ENCODE peak calls at places on chromosome 13, in six cellular contexts. One of them, this sample, is unnamed.

GRCh38 chr13:98658131-98658530 is 81.2 kb upstream of the STK24 start:
- DNase-seq in ELR: peak
- DNase-seq in mesothelial cell of epicardium: no peak
- DNase-seq in heart left ventricle: no peak
- DNase-seq in BE2C: no peak
- DNase-seq in breast epithelium: no peak
- DNase-seq in this sample: no peak

GRCh38 chr13:25037057-25037813 is 58.7 kb upstream of the PABPC3 start:
- DNase-seq in ELR: peak
- DNase-seq in mesothelial cell of epicardium: peak
- DNase-seq in heart left ventricle: no peak
- DNase-seq in BE2C: peak
- DNase-seq in breast epithelium: no peak
- DNase-seq in this sample: peak

GRCh38 chr13:72850959-72851677 is 69.2 kb downstream of the PIBF1 start:
- DNase-seq in ELR: no peak
- DNase-seq in mesothelial cell of epicardium: no peak
- DNase-seq in heart left ventricle: peak
- DNase-seq in BE2C: peak
- DNase-seq in breast epithelium: no peak
- DNase-seq in this sample: peak

GRCh38 chr13:27578121-27579030 is 42.0 kb downstream of the LNX2 start:
- DNase-seq in ELR: peak
- DNase-seq in mesothelial cell of epicardium: no peak
- DNase-seq in heart left ventricle: no peak
- DNase-seq in BE2C: no peak
- DNase-seq in breast epithelium: no peak
- DNase-seq in this sample: peak

GRCh38 chr13:94704347-94705080 is 7.8 kb downstream of the SOX21 start:
- DNase-seq in ELR: peak
- DNase-seq in mesothelial cell of epicardium: no peak
- DNase-seq in heart left ventricle: no peak
- DNase-seq in BE2C: no peak
- DNase-seq in breast epithelium: no peak
- DNase-seq in this sample: peak

GRCh38 chr13:28609936-28610335 is 49.0 kb upstream of the POMP start:
- DNase-seq in ELR: peak
- DNase-seq in mesothelial cell of epicardium: no peak
- DNase-seq in heart left ventricle: no peak
- DNase-seq in BE2C: no peak
- DNase-seq in breast epithelium: no peak
- DNase-seq in this sample: peak

GRCh38 chr13:106570354-106570822 is 2.5 kb upstream of the ARGLU1 start:
- DNase-seq in ELR: peak
- DNase-seq in mesothelial cell of epicardium: peak
- DNase-seq in heart left ventricle: peak
- DNase-seq in BE2C: peak
- DNase-seq in breast epithelium: peak
- DNase-seq in this sample: peak

GRCh38 chr13:108984251-108984920 is 355.0 kb downstream of the MYO16 start:
- DNase-seq in ELR: no peak
- DNase-seq in mesothelial cell of epicardium: no peak
- DNase-seq in heart left ventricle: no peak
- DNase-seq in BE2C: no peak
- DNase-seq in breast epithelium: no peak
- DNase-seq in this sample: no peak

GRCh38 chr13:68128297-68128915 is 898.3 kb upstream of the PCDH9 start:
- DNase-seq in ELR: no peak
- DNase-seq in mesothelial cell of epicardium: no peak
- DNase-seq in heart left ventricle: no peak
- DNase-seq in BE2C: no peak
- DNase-seq in breast epithelium: no peak
- DNase-seq in this sample: no peak

GRCh38 chr13:41122838-41123237 is 9.8 kb downstream of the KBTBD6 start:
- DNase-seq in ELR: no peak
- DNase-seq in mesothelial cell of epicardium: no peak
- DNase-seq in heart left ventricle: no peak
- DNase-seq in BE2C: no peak
- DNase-seq in breast epithelium: no peak
- DNase-seq in this sample: no peak

GRCh38 chr13:27678306-27679040 is 56.8 kb downstream of the POLR1D start:
- DNase-seq in ELR: peak
- DNase-seq in mesothelial cell of epicardium: no peak
- DNase-seq in heart left ventricle: no peak
- DNase-seq in BE2C: peak
- DNase-seq in breast epithelium: no peak
- DNase-seq in this sample: peak

GRCh38 chr13:99931462-99931861 is 40.1 kb downstream of the ZIC5 start:
- DNase-seq in ELR: no peak
- DNase-seq in mesothelial cell of epicardium: no peak
- DNase-seq in heart left ventricle: no peak
- DNase-seq in BE2C: no peak
- DNase-seq in breast epithelium: no peak
- DNase-seq in this sample: no peak

GRCh38 chr13:48108106-48108505 is 13.2 kb upstream of the MED4 start:
- DNase-seq in ELR: no peak
- DNase-seq in mesothelial cell of epicardium: no peak
- DNase-seq in heart left ventricle: no peak
- DNase-seq in BE2C: no peak
- DNase-seq in breast epithelium: no peak
- DNase-seq in this sample: no peak

GRCh38 chr13:32528358-32528757 is 10.2 kb downstream of the N4BP2L2 start:
- DNase-seq in ELR: no peak
- DNase-seq in mesothelial cell of epicardium: no peak
- DNase-seq in heart left ventricle: no peak
- DNase-seq in BE2C: no peak
- DNase-seq in breast epithelium: no peak
- DNase-seq in this sample: no peak

GRCh38 chr13:59447846-59448620 is 715.7 kb downstream of the DIAPH3 start:
- DNase-seq in ELR: peak
- DNase-seq in mesothelial cell of epicardium: no peak
- DNase-seq in heart left ventricle: no peak
- DNase-seq in BE2C: no peak
- DNase-seq in breast epithelium: no peak
- DNase-seq in this sample: peak

GRCh38 chr13:19864018-19864338 is 529 bp upstream of the ZMYM5 start:
- DNase-seq in ELR: peak
- DNase-seq in mesothelial cell of epicardium: no peak
- DNase-seq in heart left ventricle: peak
- DNase-seq in BE2C: peak
- DNase-seq in breast epithelium: peak
- DNase-seq in this sample: no peak

GRCh38 chr13:98405107-98405571 is 171.8 kb downstream of the STK24 start:
- DNase-seq in ELR: no peak
- DNase-seq in mesothelial cell of epicardium: no peak
- DNase-seq in heart left ventricle: no peak
- DNase-seq in BE2C: peak
- DNase-seq in breast epithelium: no peak
- DNase-seq in this sample: peak

GRCh38 chr13:66635526-66635925 is 594.6 kb downstream of the PCDH9 start:
- DNase-seq in ELR: peak
- DNase-seq in mesothelial cell of epicardium: no peak
- DNase-seq in heart left ventricle: no peak
- DNase-seq in BE2C: no peak
- DNase-seq in breast epithelium: no peak
- DNase-seq in this sample: no peak

GRCh38 chr13:44220948-44221347 is 152.7 kb upstream of the SERP2 start:
- DNase-seq in ELR: no peak
- DNase-seq in mesothelial cell of epicardium: no peak
- DNase-seq in heart left ventricle: no peak
- DNase-seq in BE2C: no peak
- DNase-seq in breast epithelium: no peak
- DNase-seq in this sample: no peak

GRCh38 chr13:40433577-40433976 is 232.9 kb downstream of the FOXO1 start:
- DNase-seq in ELR: peak
- DNase-seq in mesothelial cell of epicardium: no peak
- DNase-seq in heart left ventricle: no peak
- DNase-seq in BE2C: no peak
- DNase-seq in breast epithelium: no peak
- DNase-seq in this sample: no peak

GRCh38 chr13:97125051-97125809 is 96.9 kb upstream of the MBNL2 start:
- DNase-seq in ELR: peak
- DNase-seq in mesothelial cell of epicardium: peak
- DNase-seq in heart left ventricle: no peak
- DNase-seq in BE2C: peak
- DNase-seq in breast epithelium: no peak
- DNase-seq in this sample: peak

GRCh38 chr13:98397221-98397620 is 179.7 kb downstream of the STK24 start:
- DNase-seq in ELR: peak
- DNase-seq in mesothelial cell of epicardium: no peak
- DNase-seq in heart left ventricle: no peak
- DNase-seq in BE2C: no peak
- DNase-seq in breast epithelium: no peak
- DNase-seq in this sample: no peak

GRCh38 chr13:24146961-24147569 is 13.5 kb upstream of the SPATA13 start:
- DNase-seq in ELR: no peak
- DNase-seq in mesothelial cell of epicardium: no peak
- DNase-seq in heart left ventricle: no peak
- DNase-seq in BE2C: no peak
- DNase-seq in breast epithelium: no peak
- DNase-seq in this sample: no peak

GRCh38 chr13:43978688-43979087 is 99.0 kb downstream of the LACC1 start:
- DNase-seq in ELR: no peak
- DNase-seq in mesothelial cell of epicardium: no peak
- DNase-seq in heart left ventricle: no peak
- DNase-seq in BE2C: no peak
- DNase-seq in breast epithelium: no peak
- DNase-seq in this sample: no peak

GRCh38 chr13:43229506-43229905 is 206.1 kb downstream of the DNAJC15 start:
- DNase-seq in ELR: peak
- DNase-seq in mesothelial cell of epicardium: no peak
- DNase-seq in heart left ventricle: no peak
- DNase-seq in BE2C: no peak
- DNase-seq in breast epithelium: no peak
- DNase-seq in this sample: no peak

GRCh38 chr13:44487989-44488388 is 88.1 kb downstream of the TSC22D1 start:
- DNase-seq in ELR: no peak
- DNase-seq in mesothelial cell of epicardium: no peak
- DNase-seq in heart left ventricle: no peak
- DNase-seq in BE2C: no peak
- DNase-seq in breast epithelium: no peak
- DNase-seq in this sample: no peak

GRCh38 chr13:110409581-110409992 is 102.5 kb downstream of the COL4A2 start:
- DNase-seq in ELR: peak
- DNase-seq in mesothelial cell of epicardium: no peak
- DNase-seq in heart left ventricle: no peak
- DNase-seq in BE2C: no peak
- DNase-seq in breast epithelium: no peak
- DNase-seq in this sample: peak

This sample was measured in islet precursor cell.